ENCODE peak calls at places on chromosomes 13 and 19, in nine cellular contexts. D is pancreas; S is HEK293T; A is HFF-Myc; K is dorsolateral prefrontal cortex; G is lung; Q is stimulated activated CD4-positive, alpha-beta T cell treated with anti-CD3 and anti-CD28 coated beads, Interleukin-1b, Interleukin-23, amount 100 ng/mL, for 24 hours; B is choroid plexus epithelial cell; C is amniotic stem cell. Y is an unnamed sample.

GRCh38 chr13:42239644-42240043 is 32.3 kb upstream of the AKAP11 start:
- DNase-seq in D (no peak), S (no peak), A (no peak), K (no peak), G (no peak), Q (no peak), B (no peak), C (no peak), Y (no peak)

GRCh38 chr13:53201454-53202225 is 173.0 kb downstream of the OLFM4 start:
- DNase-seq in D (no peak), S (no peak), A (no peak), K (peak), G (no peak), Q (no peak), B (peak), C (no peak), Y (no peak)

GRCh38 chr13:114099918-114100445 is 32.4 kb downstream of the RASA3 start:
- DNase-seq in D (no peak), S (no peak), A (no peak), K (peak), G (no peak), Q (no peak), B (peak), C (no peak), Y (no peak)

GRCh38 chr13:29923554-29924481 is 73.4 kb upstream of the UBL3 start:
- DNase-seq in D (peak), S (peak), A (peak), K (no peak), G (peak), Q (no peak), B (peak), C (peak), Y (peak)

GRCh38 chr13:113559901-113560644 is 24.5 kb upstream of the TFDP1 start:
- DNase-seq in D (no peak), S (no peak), A (no peak), K (no peak), G (peak), Q (no peak), B (no peak), C (no peak), Y (no peak)

GRCh38 chr19:47713046-47714021 is at the start of gene EHD2:
- DNase-seq in D (peak), S (peak), A (no peak), K (no peak), G (peak), Q (no peak), B (peak), C (peak), Y (peak)

GRCh38 chr13:39982745-39983144 is 327.3 kb downstream of the COG6 start:
- DNase-seq in D (no peak), S (no peak), A (no peak), K (no peak), G (no peak), Q (no peak), B (no peak), C (no peak), Y (no peak)

GRCh38 chr13:31044658-31045620 is 112.5 kb downstream of the TEX26 start:
- DNase-seq in D (no peak), S (no peak), A (no peak), K (no peak), G (no peak), Q (no peak), B (no peak), C (no peak), Y (no peak)

GRCh38 chr19:8311461-8312260 is 3.5 kb upstream of the CD320 start:
- DNase-seq in D (peak), S (no peak), A (no peak), K (peak), G (no peak), Q (no peak), B (no peak), C (no peak), Y (no peak)

GRCh38 chr19:47284324-47284899 is 9.7 kb downstream of the INAFM1 start:
- DNase-seq in D (no peak), S (peak), A (peak), K (no peak), G (no peak), Q (peak), B (peak), C (peak), Y (no peak)

GRCh38 chr13:44249439-44249838 is 124.2 kb upstream of the SERP2 start:
- DNase-seq in D (peak), S (no peak), A (peak), K (no peak), G (no peak), Q (no peak), B (peak), C (no peak), Y (no peak)

GRCh38 chr13:98629055-98629454 is 52.1 kb upstream of the STK24 start:
- DNase-seq in D (no peak), S (no peak), A (no peak), K (no peak), G (no peak), Q (no peak), B (no peak), C (no peak), Y (no peak)

GRCh38 chr13:30615851-30616311 is 1.8 kb upstream of the USPL1 start:
- DNase-seq in D (no peak), S (no peak), A (no peak), K (no peak), G (no peak), Q (no peak), B (peak), C (peak), Y (no peak)

GRCh38 chr13:113927661-113928581 is 46.0 kb downstream of the C13orf46 start:
- DNase-seq in D (no peak), S (no peak), A (peak), K (peak), G (no peak), Q (no peak), B (peak), C (peak), Y (no peak)

GRCh38 chr13:30222253-30222652 is 85.1 kb downstream of the KATNAL1 start:
- DNase-seq in D (no peak), S (no peak), A (no peak), K (no peak), G (no peak), Q (no peak), B (no peak), C (no peak), Y (no peak)

GRCh38 chr19:4229179-4229931 is at the start of gene EBI3:
- DNase-seq in D (no peak), S (no peak), A (no peak), K (no peak), G (no peak), Q (no peak), B (peak), C (no peak), Y (peak)

GRCh38 chr19:45123440-45123850 is 30.5 kb downstream of the PPP1R37 start:
- DNase-seq in D (no peak), S (no peak), A (no peak), K (no peak), G (no peak), Q (no peak), B (peak), C (no peak), Y (no peak)

GRCh38 chr19:19539738-19540703 is 2.0 kb downstream of the CILP2 start:
- DNase-seq in D (peak), S (peak), A (no peak), K (no peak), G (peak), Q (no peak), B (peak), C (no peak), Y (no peak)

GRCh38 chr19:36420961-36421748 is 2.7 kb upstream of the ZFP82 start:
- DNase-seq in D (no peak), S (no peak), A (no peak), K (peak), G (no peak), Q (no peak), B (peak), C (no peak), Y (no peak)

GRCh38 chr19:51586103-51586728 is 15.1 kb downstream of the ZNF175 start:
- DNase-seq in D (no peak), S (no peak), A (no peak), K (no peak), G (no peak), Q (no peak), B (no peak), C (no peak), Y (no peak)

GRCh38 chr13:30735025-30735967 is at the start of gene ALOX5AP:
- DNase-seq in D (no peak), S (no peak), A (no peak), K (no peak), G (no peak), Q (no peak), B (peak), C (no peak), Y (no peak)

GRCh38 chr13:63448654-63449053 is 2033.0 kb upstream of the PCDH20 start:
- DNase-seq in D (no peak), S (no peak), A (no peak), K (no peak), G (no peak), Q (no peak), B (no peak), C (no peak), Y (no peak)

GRCh38 chr13:88125055-88125454 is 453.9 kb downstream of the SLITRK5 start:
- DNase-seq in D (no peak), S (no peak), A (no peak), K (no peak), G (no peak), Q (no peak), B (no peak), C (no peak), Y (no peak)

GRCh38 chr19:18744019-18744418 is 47.1 kb downstream of the COMP start:
- DNase-seq in D (no peak), S (no peak), A (no peak), K (no peak), G (no peak), Q (no peak), B (no peak), C (no peak), Y (no peak)

GRCh38 chr13:106104281-106104901 is 431.1 kb downstream of the EFNB2 start:
- DNase-seq in D (no peak), S (no peak), A (no peak), K (no peak), G (no peak), Q (no peak), B (peak), C (peak), Y (no peak)

GRCh38 chr19:40959338-40959737 is 31.7 kb upstream of the CYP2B6 start:
- DNase-seq in D (no peak), S (no peak), A (no peak), K (no peak), G (no peak), Q (no peak), B (no peak), C (no peak), Y (no peak)

GRCh38 chr19:29858000-29858596 is 46.3 kb downstream of the CCNE1 start:
- DNase-seq in D (peak), S (peak), A (no peak), K (no peak), G (peak), Q (no peak), B (no peak), C (no peak), Y (no peak)

GRCh38 chr13:109744512-109745051 is 41.8 kb downstream of the IRS2 start:
- DNase-seq in D (no peak), S (no peak), A (peak), K (no peak), G (no peak), Q (no peak), B (peak), C (no peak), Y (no peak)

GRCh38 chr13:51562011-51562671 is 22.1 kb upstream of the WDFY2 start:
- DNase-seq in D (no peak), S (no peak), A (no peak), K (no peak), G (no peak), Q (no peak), B (no peak), C (no peak), Y (no peak)

GRCh38 chr13:94182185-94182761 is 297.2 kb downstream of the DCT start:
- DNase-seq in D (no peak), S (no peak), A (no peak), K (no peak), G (no peak), Q (no peak), B (no peak), C (no peak), Y (no peak)

GRCh38 chr13:41199061-41199460 is 4.7 kb upstream of the KBTBD7 start:
- DNase-seq in D (no peak), S (no peak), A (no peak), K (no peak), G (no peak), Q (no peak), B (no peak), C (no peak), Y (no peak)

GRCh38 chr19:40363128-40363527 is 14.6 kb downstream of the PLD3 start:
- DNase-seq in D (no peak), S (no peak), A (no peak), K (no peak), G (no peak), Q (no peak), B (peak), C (no peak), Y (peak)

GRCh38 chr13:60351326-60351725 is 45.7 kb upstream of the TDRD3 start:
- DNase-seq in D (no peak), S (no peak), A (peak), K (no peak), G (no peak), Q (no peak), B (peak), C (no peak), Y (no peak)

Y was measured in CMK.